ENCODE peak calls at places on chromosome 13, in four cellular contexts. O, R, M and T are unnamed samples.

GRCh38 chr13:98824376-98825160 is 72.1 kb upstream of the SLC15A1 start:
- DNase-seq in M (no peak), O (no peak), R (no peak), T (no peak)

GRCh38 chr13:28753208-28753892 is 34.6 kb upstream of the SLC46A3 start:
- DNase-seq in M (no peak), R (peak; percentile 58), O (peak; percentile 68), T (no peak)

GRCh38 chr13:37905736-37906135 is 36.2 kb upstream of the TRPC4 start:
- DNase-seq in R (no peak), M (no peak), O (no peak), T (no peak)

GRCh38 chr13:95924389-95924994 is 128.7 kb downstream of the UGGT2 start:
- DNase-seq in M (no peak), R (no peak), O (no peak), T (no peak)

GRCh38 chr13:20714563-20715339 is 11.3 kb downstream of the IL17D start:
- DNase-seq in M (no peak), O (no peak), R (peak; percentile 78), T (no peak)

GRCh38 chr13:32036762-32037161 is 5.2 kb downstream of the FRY start:
- DNase-seq in O (peak; percentile 48), R (no peak), M (no peak), T (no peak)

GRCh38 chr13:53250272-53250875 is 221.8 kb downstream of the OLFM4 start:
- DNase-seq in O (peak; percentile 71), R (no peak), M (peak; percentile 21), T (no peak)

GRCh38 chr13:29457299-29457698 is 138.2 kb downstream of the SLC7A1 start:
- DNase-seq in M (no peak), R (no peak), O (no peak), T (no peak)

GRCh38 chr13:108609353-108609752 is 20.1 kb upstream of the MYO16 start:
- DNase-seq in O (no peak), M (no peak), R (no peak), T (no peak)

GRCh38 chr13:71477735-71478134 is 389.3 kb downstream of the DACH1 start:
- DNase-seq in O (no peak), R (no peak), M (no peak), T (no peak)

GRCh38 chr13:90403330-90404082 is 944.0 kb upstream of the MIR17HG start:
- DNase-seq in M (no peak), R (no peak), O (no peak), T (no peak)

GRCh38 chr13:23411220-23411619 is 22.3 kb downstream of the SACS start:
- DNase-seq in O (no peak), M (no peak), R (no peak), T (no peak)

GRCh38 chr13:111893607-111894443 is 173.1 kb upstream of the SOX1 start:
- DNase-seq in O (no peak), R (no peak), M (no peak), T (no peak)

GRCh38 chr13:60790620-60791019 is 393.6 kb downstream of the TDRD3 start:
- DNase-seq in O (no peak), M (no peak), R (no peak), T (no peak)

GRCh38 chr13:94829801-94830200 is 117.5 kb upstream of the SOX21 start:
- DNase-seq in O (no peak), R (no peak), M (no peak), T (no peak)

GRCh38 chr13:99617474-99618255 is 116.4 kb downstream of the TM9SF2 start:
- DNase-seq in O (no peak), M (no peak), R (peak; percentile 29), T (no peak)

GRCh38 chr13:112067121-112067741 is at the start of gene SOX1:
- DNase-seq in M (no peak), R (no peak), O (no peak), T (no peak)

GRCh38 chr13:48096670-48097069 is 1.8 kb upstream of the MED4 start:
- DNase-seq in R (no peak), M (no peak), O (no peak), T (no peak)

GRCh38 chr13:30610311-30610710 is 7.4 kb upstream of the USPL1 start:
- DNase-seq in O (no peak), M (no peak), R (no peak), T (no peak)
- H3K4me3 ChIP-seq in O (no peak overlapping the region), M (no peak overlapping the region), R (no peak overlapping the region), T (no peak overlapping the region)

DNA sequence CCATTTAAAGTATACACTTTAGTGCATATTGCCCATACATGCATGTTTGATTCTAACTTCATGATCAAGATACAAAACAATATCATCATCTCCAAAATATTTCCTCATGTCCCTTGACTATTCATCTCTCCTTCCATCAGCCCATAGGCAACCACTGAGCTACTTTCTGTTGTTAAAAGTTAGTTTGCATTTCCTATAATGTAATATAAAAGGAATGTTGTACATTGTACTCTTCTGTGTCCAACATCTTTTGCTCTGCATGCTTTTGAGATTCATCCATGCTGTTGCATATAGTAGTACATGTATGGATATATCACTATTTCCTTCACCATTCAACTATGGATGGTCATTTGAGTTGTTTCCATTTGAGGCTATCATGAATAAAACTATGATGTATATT is 74.7 kb downstream of the ITGBL1 start:
- DNase-seq in O (no peak), R (no peak), M (no peak), T (no peak)
- H3K4me1 ChIP-seq in O (no peaks in the 10 kb centered on the region), R (no peaks in the 10 kb centered on the region), M (no peaks in the 10 kb centered on the region), T (no peaks in the 10 kb centered on the region)

GRCh38 chr13:78606471-78607408 is 3.4 kb upstream of the POU4F1 start:
- DNase-seq in R (peak; percentile 10), O (no peak), M (no peak), T (no peak)

GRCh38 chr13:78609464-78610205 is 6.3 kb upstream of the POU4F1 start:
- DNase-seq in O (no peak), M (no peak), R (peak; percentile 16), T (no peak)

GRCh38 chr13:78608705-78609463 is 5.5 kb upstream of the POU4F1 start:
- DNase-seq in O (no peak), R (peak; percentile 13), M (no peak), T (no peak)

GRCh38 chr13:78607409-78608253 is 4.3 kb upstream of the POU4F1 start:
- DNase-seq in R (peak; percentile 9), M (no peak), O (no peak), T (no peak)

DNA sequence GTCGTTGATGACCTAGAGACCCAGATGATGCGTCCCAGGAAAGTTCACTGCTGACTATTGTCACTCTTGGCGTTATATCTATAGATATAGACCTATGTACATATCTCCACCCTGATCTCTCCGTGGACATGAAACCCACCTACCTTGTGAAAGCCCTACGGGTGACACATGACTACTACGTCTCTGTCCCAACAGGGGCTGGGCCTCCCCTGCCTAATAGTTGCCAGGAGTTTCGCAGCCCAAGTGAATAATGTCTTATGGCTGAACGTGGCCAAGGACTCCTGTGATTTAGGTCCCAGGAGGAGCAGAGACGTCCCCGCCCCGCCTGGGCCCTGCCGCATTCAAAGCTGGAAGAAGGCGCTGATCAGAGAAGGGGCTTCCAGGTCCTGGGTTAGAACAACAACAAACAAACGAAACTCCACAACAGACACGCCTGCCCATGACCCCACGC is 4.9 kb upstream of the POU4F1 start:
- DNase-seq in O (no peak), M (no peak), R (peak; percentile 7), T (no peak)
- H3K4me3 ChIP-seq in O (no peak overlapping the region), M (peak overlapping the region; percentile 66), R (peak overlapping the region; percentile 77), T (peak overlapping the region; percentile 33)

GRCh38 chr13:113402471-113403254 is 38.7 kb upstream of the GRTP1 start:
- DNase-seq in M (no peak), O (no peak), R (no peak), T (no peak)
- H3K4me1 ChIP-seq in M (no peaks in the 10 kb centered on the region), O (no peaks in the 10 kb centered on the region), R (peaks cover 2% of the 10 kb centered on the region), T (no peaks in the 10 kb centered on the region)